ENCODE peak calls at places on chromosomes 11 and 22, in ten cellular contexts. Z is endothelial cell of umbilical vein, V is PC-3, E is mammary epithelial cell, H is neuronal stem cell, F is mesenchymal stem cell, C is fibroblast of lung, S is IMR-90, Y is HCT116, X is GM23248. I is an unnamed sample.

GRCh38 chr11:67646535-67647336 is 3.8 kb downstream of the ACY3 start:
- DNase-seq in Z (no peak), V (no peak), E (no peak), H (no peak), F (no peak), C (no peak), S (no peak), Y (no peak), X (no peak), I (no peak)

GRCh38 chr22:47207387-47207786 is 444.9 kb downstream of the TBC1D22A start:
- DNase-seq in Z (no peak), V (no peak), E (no peak), H (no peak), F (no peak), C (no peak), S (no peak), Y (no peak), X (no peak), I (no peak)

GRCh38 chr11:44260081-44260480 is 49.9 kb downstream of the ALX4 start:
- DNase-seq in Z (no peak), V (no peak), E (no peak), H (no peak), F (no peak), C (no peak), S (no peak), Y (no peak), X (no peak), I (no peak)

GRCh38 chr22:48866906-48867597 is 960.6 kb downstream of the BRD1 start:
- DNase-seq in Z (no peak), V (no peak), E (no peak), H (no peak), F (no peak), C (no peak), S (no peak), Y (no peak), X (no peak), I (no peak)

GRCh38 chr11:27514076-27514475 is 7.5 kb upstream of the LIN7C start:
- DNase-seq in Z (no peak), V (no peak), E (no peak), H (no peak), F (no peak), C (no peak), S (no peak), Y (no peak), X (no peak), I (no peak)

GRCh38 chr11:132312161-132312560 is 941.7 kb downstream of the NTM start:
- DNase-seq in Z (no peak), V (peak), E (peak), H (no peak), F (peak), C (peak), S (peak), Y (no peak), X (peak), I (peak)

GRCh38 chr11:14764899-14765527 is 121.4 kb downstream of the PDE3B start:
- DNase-seq in Z (peak), V (peak), E (peak), H (no peak), F (peak), C (peak), S (peak), Y (no peak), X (peak), I (no peak)

GRCh38 chr11:30730011-30730410 is 143.9 kb upstream of the MPPED2 start:
- DNase-seq in Z (no peak), V (no peak), E (no peak), H (no peak), F (no peak), C (no peak), S (no peak), Y (no peak), X (no peak), I (no peak)

GRCh38 chr11:101487775-101488174 is 96.0 kb downstream of the TRPC6 start:
- DNase-seq in Z (no peak), V (peak), E (peak), H (no peak), F (peak), C (peak), S (peak), Y (no peak), X (peak), I (no peak)

GRCh38 chr11:108551653-108552462 is 41.7 kb downstream of the EXPH5 start:
- DNase-seq in Z (no peak), V (no peak), E (no peak), H (no peak), F (no peak), C (peak), S (peak), Y (peak), X (peak), I (no peak)
- H2AFZ ChIP-seq in Z (no peak), V (no peak), E (no peak), H (peak), F (no peak), C (peak), S (peak), Y (no peak), X (peak), I (peak)

GRCh38 chr11:35583843-35584242 is 34.4 kb upstream of the FJX1 start:
- DNase-seq in Z (no peak), V (peak), E (peak), H (no peak), F (no peak), C (no peak), S (no peak), Y (no peak), X (peak), I (no peak)

GRCh38 chr11:35583126-35583525 is 35.1 kb upstream of the FJX1 start:
- DNase-seq in Z (no peak), V (peak), E (no peak), H (no peak), F (peak), C (peak), S (peak), Y (no peak), X (peak), I (no peak)

GRCh38 chr11:35582033-35582432 is 36.2 kb upstream of the FJX1 start:
- DNase-seq in Z (no peak), V (no peak), E (no peak), H (no peak), F (no peak), C (no peak), S (no peak), Y (no peak), X (no peak), I (no peak)

GRCh38 chr11:35580397-35580781 is 37.9 kb upstream of the FJX1 start:
- DNase-seq in Z (no peak), V (no peak), E (no peak), H (no peak), F (no peak), C (no peak), S (no peak), Y (no peak), X (no peak), I (no peak)

GRCh38 chr11:35579557-35580396 is 38.5 kb upstream of the FJX1 start:
- DNase-seq in Z (no peak), V (peak), E (peak), H (no peak), F (peak), C (peak), S (peak), Y (peak), X (peak), I (peak)
- H3K9ac ChIP-seq in Z (no peak), V (peak), E (no peak), H (no peak), F (peak), C (no peak), S (no peak), Y (no peak), X (peak), I (peak)

GRCh38 chr22:45905924-45906865 is 70.8 kb downstream of the WNT7B start:
- DNase-seq in Z (no peak), V (no peak), E (no peak), H (no peak), F (peak), C (peak), S (peak), Y (no peak), X (peak), I (no peak)
- H2AFZ ChIP-seq in Z (no peak), V (no peak), E (no peak), H (peak), F (no peak), C (no peak), S (peak), Y (no peak), X (peak), I (no peak)

DNA sequence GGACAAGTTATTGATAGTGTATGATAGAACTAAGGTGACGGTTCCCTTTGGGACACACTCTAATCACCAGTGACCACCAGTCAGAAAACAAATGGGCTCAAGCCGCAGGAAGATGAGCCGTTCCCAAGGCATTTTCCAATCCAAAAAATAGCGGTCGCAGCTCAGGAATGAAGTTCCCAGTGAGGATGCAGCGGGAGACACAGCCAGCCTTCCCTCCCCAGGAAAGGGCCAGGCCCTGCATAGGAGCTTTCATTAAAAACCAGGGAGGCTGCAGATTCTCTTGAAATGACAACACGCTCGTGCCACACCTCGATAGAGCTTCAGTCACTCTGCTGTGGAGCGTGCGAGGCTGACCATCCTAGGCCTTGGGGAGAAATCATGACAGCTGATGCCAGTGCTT is 65.8 kb upstream of the WNT7B start:
- DNase-seq in Z (no peak), V (no peak), E (peak), H (no peak), F (no peak), C (no peak), S (peak), Y (no peak), X (peak), I (no peak)
- H3K9ac ChIP-seq in Z (no peak), V (peak), E (no peak), H (no peak), F (peak), C (no peak), S (no peak), Y (no peak), X (peak), I (peak)

GRCh38 chr11:83044958-83045712 is 26.6 kb downstream of the RAB30 start:
- DNase-seq in Z (peak), V (peak), E (peak), H (no peak), F (peak), C (peak), S (peak), Y (no peak), X (peak), I (no peak)

GRCh38 chr11:83047515-83048225 is 24.0 kb downstream of the RAB30 start:
- DNase-seq in Z (peak), V (no peak), E (no peak), H (no peak), F (peak), C (peak), S (peak), Y (no peak), X (no peak), I (no peak)

GRCh38 chr11:83046626-83047172 is 25.0 kb downstream of the RAB30 start:
- DNase-seq in Z (peak), V (no peak), E (no peak), H (no peak), F (no peak), C (no peak), S (peak), Y (no peak), X (peak), I (no peak)

GRCh38 chr11:83039566-83039965 is 32.1 kb downstream of the RAB30 start:
- DNase-seq in Z (peak), V (no peak), E (no peak), H (no peak), F (no peak), C (no peak), S (no peak), Y (no peak), X (no peak), I (no peak)

DNA sequence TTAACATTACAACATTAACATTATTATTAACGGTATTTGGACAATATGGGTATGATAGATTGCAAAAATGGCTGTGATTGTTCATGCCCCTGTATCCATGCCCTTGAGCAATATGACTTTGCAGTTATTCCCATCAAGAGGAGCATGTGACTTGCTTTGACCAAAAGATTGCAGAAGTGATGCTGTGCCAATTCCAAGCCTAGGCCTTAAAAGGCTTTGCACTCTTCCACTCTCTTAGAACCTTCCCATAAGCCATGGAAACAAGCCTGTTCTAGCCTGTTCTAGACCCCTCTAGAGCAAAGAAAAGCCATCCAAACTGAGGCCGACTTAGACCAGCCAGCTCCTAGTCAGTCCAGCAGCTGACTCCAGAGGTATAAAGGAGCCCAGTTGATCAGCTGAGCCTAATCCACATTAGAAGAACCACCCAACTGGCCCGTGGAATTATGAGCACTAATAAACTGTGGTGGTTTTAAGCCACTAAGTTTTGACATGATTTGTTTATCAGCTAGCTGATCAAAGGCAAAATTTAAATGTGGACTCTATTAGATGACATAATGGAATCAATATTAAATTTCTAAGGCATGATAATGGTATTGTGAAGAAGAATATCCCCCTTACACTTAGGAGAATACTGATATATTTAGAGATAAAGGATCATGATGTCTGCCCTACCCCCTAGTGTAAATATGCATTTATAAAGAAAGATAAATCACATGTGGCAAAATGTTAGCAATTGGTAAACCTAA is 28.6 kb downstream of the RAB30 start:
- DNase-seq in Z (no peak), V (no peak), E (peak), H (no peak), F (peak), C (peak), S (no peak), Y (no peak), X (peak), I (no peak)
- H2AFZ ChIP-seq in Z (no peak), V (no peak), E (peak), H (no peak), F (no peak), C (no peak), S (no peak), Y (no peak), X (no peak), I (peak)

DNA sequence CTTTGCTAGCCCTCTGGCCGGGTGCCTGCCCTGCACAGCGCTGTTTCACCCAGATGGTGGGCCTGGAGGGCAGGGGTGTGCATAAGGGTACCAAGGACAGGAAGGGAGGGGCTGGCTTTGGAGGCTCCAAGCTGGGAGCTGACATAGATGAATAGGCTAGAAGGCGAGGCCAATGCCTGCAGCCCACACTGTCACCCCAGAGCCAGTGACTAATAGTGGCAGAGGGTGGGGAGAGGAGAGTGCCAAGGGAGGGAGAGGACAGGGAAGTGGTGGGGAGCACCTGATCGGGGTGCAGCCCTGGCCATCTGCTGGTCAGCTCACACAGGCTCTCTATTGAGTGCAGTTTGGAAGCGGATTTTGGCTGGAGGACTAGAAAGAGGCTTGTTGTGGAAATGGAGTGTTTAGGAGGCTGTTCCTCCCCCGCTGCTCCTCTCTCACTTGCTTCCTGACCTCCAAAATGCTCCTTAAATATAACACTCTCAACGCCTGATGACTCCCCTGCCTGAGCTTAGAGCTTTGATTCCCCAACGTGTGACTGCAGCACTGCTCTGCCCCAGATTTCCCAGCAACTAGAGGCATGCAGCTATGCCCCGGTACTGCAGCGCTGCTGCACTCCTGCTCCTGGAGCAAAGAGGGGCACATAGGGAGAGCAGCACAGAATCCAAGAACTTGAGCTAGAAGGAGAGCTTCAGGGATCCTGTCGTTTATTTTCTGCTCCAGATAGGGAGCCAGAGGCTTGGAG is 89.2 kb downstream of the GRAMD1B start:
- DNase-seq in Z (no peak), V (peak), E (no peak), H (no peak), F (no peak), C (no peak), S (peak), Y (peak), X (peak), I (no peak)
- H3K9ac ChIP-seq in Z (no peak), V (peak), E (no peak), H (no peak), F (peak), C (no peak), S (no peak), Y (no peak), X (no peak), I (no peak)

GRCh38 chr11:87878373-87878779 is 296.9 kb downstream of the RAB38 start:
- DNase-seq in Z (peak), V (peak), E (peak), H (no peak), F (peak), C (peak), S (peak), Y (peak), X (peak), I (no peak)
- H2AFZ ChIP-seq in Z (no peak), V (no peak), E (peak), H (no peak), F (no peak), C (no peak), S (no peak), Y (no peak), X (peak), I (no peak)

I was measured in keratinocyte.